ENCODE peak calls at places on chromosomes 3 and 15, in four cellular contexts. G is astrocyte of the spinal cord, T is fibroblast of lung, Q is Peyer's patch. N is an unnamed sample.
A peak's percentile ranks its signal among the peaks of the same experiment; 100 is the strongest.

GRCh38 chr15:73082719-73083275 is 30.5 kb downstream of the NEO1 start:
- DNase-seq in G (peak; percentile 10), T (peak; percentile 44), Q (no peak), N (no peak)

GRCh38 chr3:155185623-155186022 is 105.5 kb downstream of the MME start:
- DNase-seq in G (peak; percentile 27), T (peak; percentile 28), Q (no peak), N (peak; percentile 83)

GRCh38 chr3:111694471-111694870 is 99.3 kb upstream of the ZBED2 start:
- DNase-seq in G (no peak), T (no peak), Q (no peak), N (no peak)

GRCh38 chr3:160103397-160103796 is 114.8 kb downstream of the IL12A start:
- DNase-seq in G (no peak), T (no peak), Q (no peak), N (peak; percentile 41)

GRCh38 chr3:88219138-88219792 is 69.5 kb downstream of the C3orf38 start:
- DNase-seq in G (peak; percentile 73), T (peak; percentile 61), Q (peak; percentile 69), N (peak; percentile 46)

GRCh38 chr3:197406266-197406665 is 107.9 kb upstream of the DLG1 start:
- DNase-seq in G (peak; percentile 48), T (peak; percentile 51), Q (no peak), N (no peak)

GRCh38 chr15:37872661-37873060 is 61.8 kb upstream of the TMCO5A start:
- DNase-seq in G (no peak), T (no peak), Q (no peak), N (peak; percentile 5)

GRCh38 chr15:50641318-50641717 is 45.3 kb downstream of the TRPM7 start:
- DNase-seq in G (no peak), T (no peak), Q (no peak), N (no peak)

GRCh38 chr15:52567886-52568568 is 803 bp downstream of the ARPP19 start:
- DNase-seq in G (no peak), T (peak; percentile 39), Q (peak; percentile 80), N (peak; percentile 35)

GRCh38 chr3:35664460-35664919 is 25.2 kb downstream of the ARPP21 start:
- DNase-seq in G (peak; percentile 90), T (peak; percentile 87), Q (peak; percentile 45), N (peak; percentile 18)

GRCh38 chr3:139117136-139117675 is 72.5 kb upstream of the PRR23C start:
- DNase-seq in G (peak; percentile 25), T (peak; percentile 48), Q (no peak), N (peak; percentile 73)

GRCh38 chr3:172082269-172082668 is 42.9 kb downstream of the FNDC3B start:
- DNase-seq in G (peak; percentile 91), T (peak; percentile 98), Q (peak; percentile 51), N (peak; percentile 99)

GRCh38 chr3:8456118-8456811 is 45.4 kb upstream of the LMCD1 start:
- DNase-seq in G (peak; percentile 33), T (peak; percentile 62), Q (no peak), N (no peak)

GRCh38 chr15:99963096-99963825 is 230.0 kb upstream of the LYSMD4 start:
- DNase-seq in G (no peak), T (peak; percentile 67), Q (peak; percentile 15), N (peak; percentile 33)

GRCh38 chr3:128408693-128409620 is 57.7 kb downstream of the DNAJB8 start:
- DNase-seq in G (no peak), T (no peak), Q (no peak), N (no peak)

GRCh38 chr3:64311424-64311920 is 86.2 kb upstream of the PRICKLE2 start:
- DNase-seq in G (peak; percentile 39), T (peak; percentile 42), Q (no peak), N (peak; percentile 41)

GRCh38 chr3:65953301-65953812 is 85.4 kb downstream of the MAGI1 start:
- DNase-seq in G (no peak), T (peak; percentile 82), Q (peak; percentile 79), N (no peak)

GRCh38 chr3:177186306-177186705 is 11.0 kb downstream of the TBL1XR1 start:
- DNase-seq in G (no peak), T (no peak), Q (no peak), N (no peak)

GRCh38 chr15:99123706-99124451 is 19.0 kb downstream of the SYNM start:
- DNase-seq in G (peak; percentile 98), T (peak; percentile 95), Q (peak; percentile 85), N (peak; percentile 97)

GRCh38 chr3:97510795-97511194 is 253.8 kb upstream of the ARL6 start:
- DNase-seq in G (no peak), T (no peak), Q (no peak), N (no peak)

GRCh38 chr3:41405466-41405865 is 206.2 kb downstream of the CTNNB1 start:
- DNase-seq in G (peak; percentile 12), T (peak; percentile 64), Q (no peak), N (no peak)

GRCh38 chr3:69354948-69355347 is 30.9 kb downstream of the FRMD4B start:
- DNase-seq in G (no peak), T (peak; percentile 23), Q (no peak), N (peak; percentile 37)

GRCh38 chr3:52527039-52527731 is 6.5 kb downstream of the NT5DC2 start:
- DNase-seq in G (no peak), T (no peak), Q (peak; percentile 41), N (no peak)

GRCh38 chr3:136639069-136639468 is 113.1 kb downstream of the STAG1 start:
- DNase-seq in G (no peak), T (no peak), Q (no peak), N (no peak)

GRCh38 chr15:77713281-77713680 is 80.6 kb upstream of the LINGO1 start:
- DNase-seq in G (no peak), T (no peak), Q (no peak), N (no peak)

GRCh38 chr3:195597848-195598247 is 14.1 kb upstream of the APOD start:
- DNase-seq in G (no peak), T (no peak), Q (no peak), N (no peak)

GRCh38 chr15:52737720-52738119 is 52.4 kb downstream of the ONECUT1 start:
- DNase-seq in G (no peak), T (peak; percentile 16), Q (no peak), N (peak; percentile 52)

GRCh38 chr3:11381563-11381962 is 109.4 kb downstream of the ATG7 start:
- DNase-seq in G (peak; percentile 56), T (no peak), Q (no peak), N (no peak)

GRCh38 chr15:34861216-34861615 is 65.9 kb upstream of the ACTC1 start:
- DNase-seq in G (no peak), T (no peak), Q (no peak), N (no peak)

GRCh38 chr3:21789730-21790129 is 38.7 kb upstream of the ZNF385D start:
- DNase-seq in G (no peak), T (no peak), Q (no peak), N (no peak)

GRCh38 chr15:89171136-89172072 is 50.0 kb downstream of the RLBP1 start:
- DNase-seq in G (peak; percentile 48), T (peak; percentile 55), Q (peak; percentile 66), N (peak; percentile 50)

GRCh38 chr15:89165677-89166076 is 55.7 kb downstream of the RLBP1 start:
- DNase-seq in G (no peak), T (peak; percentile 50), Q (no peak), N (no peak)

GRCh38 chr15:89163271-89164055 is 57.9 kb downstream of the RLBP1 start:
- DNase-seq in G (no peak), T (no peak), Q (no peak), N (no peak)

GRCh38 chr15:89164712-89165211 is 56.6 kb downstream of the RLBP1 start:
- DNase-seq in G (no peak), T (peak; percentile 29), Q (no peak), N (no peak)

GRCh38 chr15:89167267-89168176 is 53.9 kb downstream of the RLBP1 start:
- DNase-seq in G (peak; percentile 79), T (peak; percentile 94), Q (no peak), N (peak; percentile 67)
- H3K4me3 ChIP-seq in G (no peak overlapping the region), T (no peak overlapping the region), Q (no peak overlapping the region), N (no peak overlapping the region)

GRCh38 chr3:129517516-129517915 is 10.9 kb upstream of the RHO start:
- DNase-seq in G (no peak), T (no peak), Q (no peak), N (no peak)

GRCh38 chr3:129513705-129514104 is 14.7 kb upstream of the RHO start:
- DNase-seq in G (no peak), T (no peak), Q (no peak), N (no peak)

GRCh38 chr3:129514563-129514962 is 13.9 kb upstream of the RHO start:
- DNase-seq in G (no peak), T (no peak), Q (no peak), N (no peak)

GRCh38 chr3:129514110-129514509 is 14.3 kb upstream of the RHO start:
- DNase-seq in G (no peak), T (no peak), Q (no peak), N (no peak)

GRCh38 chr3:129512595-129512994 is 15.8 kb upstream of the RHO start:
- DNase-seq in G (no peak), T (no peak), Q (no peak), N (no peak)
- TF ChIP-seq CTCF in G (no peak), T (no peak), Q (no peak), N (no peak)

GRCh38 chr15:88636654-88637053 is 2.2 kb upstream of the ISG20 start:
- DNase-seq in G (no peak), T (no peak), Q (no peak), N (no peak)

GRCh38 chr15:88634449-88634848 is 4.4 kb upstream of the ISG20 start:
- DNase-seq in G (no peak), T (no peak), Q (no peak), N (no peak)

GRCh38 chr15:88637436-88637835 is 1.4 kb upstream of the ISG20 start:
- DNase-seq in G (no peak), T (no peak), Q (peak; percentile 40), N (no peak)

GRCh38 chr15:88636039-88636438 is 2.8 kb upstream of the ISG20 start:
- DNase-seq in G (no peak), T (no peak), Q (peak; percentile 90), N (no peak)

GRCh38 chr15:88635343-88635742 is 3.5 kb upstream of the ISG20 start:
- DNase-seq in G (no peak), T (no peak), Q (peak; percentile 87), N (no peak)
- H3K4me3 ChIP-seq in G (no peak overlapping the region), T (no peak overlapping the region), Q (no peak overlapping the region), N (no peak overlapping the region)

GRCh38 chr15:83554558-83554957 is 99.4 kb upstream of the ADAMTSL3 start:
- DNase-seq in G (no peak), T (no peak), Q (no peak), N (no peak)
- TF ChIP-seq CTCF in G (no peak), T (no peak), Q (no peak), N (no peak)

GRCh38 chr3:156843071-156843808 is 17.1 kb downstream of the LEKR1 start:
- DNase-seq in G (peak; percentile 20), T (no peak), Q (no peak), N (no peak)
- H3K4me3 ChIP-seq in G (no peak overlapping the region), T (no peak overlapping the region), Q (no peak overlapping the region), N (no peak overlapping the region)

GRCh38 chr3:170483485-170484262 is 65.0 kb downstream of the CLDN11 start:
- DNase-seq in G (no peak), T (peak; percentile 11), Q (no peak), N (peak; percentile 37)
- TF ChIP-seq CTCF in G (peak; percentile 29), T (peak; percentile 33), Q (no peak), N (peak; percentile 32)

GRCh38 chr15:25596644-25597562 is 158.1 kb upstream of the UBE3A start:
- DNase-seq in G (no peak), T (no peak), Q (no peak), N (peak; percentile 8)
- H3K4me3 ChIP-seq in G (no peak overlapping the region), T (no peak overlapping the region), Q (no peak overlapping the region), N (no peak overlapping the region)

GRCh38 chr3:24220859-24221657 is 273.6 kb downstream of the THRB start:
- DNase-seq in G (peak; percentile 94), T (peak; percentile 98), Q (no peak), N (peak; percentile 97)
- TF ChIP-seq CTCF in G (no peak), T (no peak), Q (no peak), N (no peak)

N was measured in fibroblast of mammary gland.